ENCODE peak calls at places on chromosomes 16 and 17, in five cellular contexts. Z is upper lobe of right lung; X is thoracic aorta; T is CD8-positive, alpha-beta T cell; M is fibroblast of lung. H is an unnamed sample.

GRCh38 chr17:30476726-30477082 is 504 bp upstream of the GOSR1 start:
- DNase-seq in Z (no peak), X (no peak), T (peak; percentile 11), M (no peak), H (no peak)

GRCh38 chr16:30031477-30031918 is 427 bp upstream of the TLCD3B start:
- DNase-seq in Z (no peak), X (no peak), T (no peak), M (no peak), H (no peak)

GRCh38 chr17:49993423-49994037 is 1.5 kb downstream of the DLX3 start:
- DNase-seq in Z (peak; percentile 70), X (no peak), T (no peak), M (no peak), H (no peak)

GRCh38 chr16:83305092-83305491 is 502.7 kb upstream of the HSBP1 start:
- DNase-seq in Z (no peak), X (no peak), T (no peak), M (peak; percentile 19), H (no peak)

GRCh38 chr16:497258-497657 is 30.3 kb upstream of the CAPN15 start:
- DNase-seq in Z (no peak), X (no peak), T (no peak), M (no peak), H (no peak)

GRCh38 chr16:59252317-59252716 is 518.2 kb upstream of the GOT2 start:
- DNase-seq in Z (no peak), X (no peak), T (no peak), M (no peak), H (no peak)

GRCh38 chr17:10614536-10615155 is 42.5 kb downstream of the MYH3 start:
- DNase-seq in Z (no peak), X (no peak), T (no peak), M (peak; percentile 65), H (no peak)

GRCh38 chr16:780296-780695 is 7.9 kb downstream of the RPUSD1 start:
- DNase-seq in Z (no peak), X (no peak), T (no peak), M (no peak), H (no peak)

GRCh38 chr16:15483857-15484256 is 49.5 kb downstream of the BMERB1 start:
- DNase-seq in Z (no peak), X (no peak), T (no peak), M (no peak), H (no peak)

GRCh38 chr17:63973930-63974593 is 1.3 kb upstream of the SCN4A start:
- DNase-seq in Z (no peak), X (no peak), T (no peak), M (peak; percentile 11), H (no peak)

GRCh38 chr16:80051040-80051439 is 450.5 kb upstream of the MAF start:
- DNase-seq in Z (no peak), X (no peak), T (no peak), M (no peak), H (no peak)
- H3K36me3 ChIP-seq in Z (no peaks in the 10 kb centered on the region), X (no peaks in the 10 kb centered on the region), T (no peaks in the 10 kb centered on the region), M (no peaks in the 10 kb centered on the region), H (no peaks in the 10 kb centered on the region)

GRCh38 chr17:47687328-47687690 is 6.7 kb upstream of the TBKBP1 start:
- DNase-seq in Z (no peak), X (no peak), T (no peak), M (no peak), H (no peak)
- H3K36me3 ChIP-seq in Z (peaks cover 25% of the 10 kb centered on the region), X (peaks cover 16% of the 10 kb centered on the region), T (peaks cover 4% of the 10 kb centered on the region), M (peaks cover 7% of the 10 kb centered on the region), H (peaks cover 38% of the 10 kb centered on the region)

GRCh38 chr16:75195811-75196790 is 10.9 kb downstream of the CTRB2 start:
- DNase-seq in Z (peak; percentile 51), X (no peak), T (no peak), M (no peak), H (no peak)

GRCh38 chr16:75193265-75193650 is 13.7 kb downstream of the CTRB2 start:
- DNase-seq in Z (no peak), X (no peak), T (no peak), M (no peak), H (no peak)

GRCh38 chr16:75192606-75193264 is 14.2 kb downstream of the CTRB2 start:
- DNase-seq in Z (no peak), X (no peak), T (no peak), M (no peak), H (no peak)

GRCh38 chr16:75196826-75197225 is 10.1 kb downstream of the CTRB2 start:
- DNase-seq in Z (peak; percentile 48), X (no peak), T (no peak), M (no peak), H (no peak)

GRCh38 chr16:75193730-75194444 is 13.1 kb downstream of the CTRB2 start:
- DNase-seq in Z (peak; percentile 55), X (no peak), T (no peak), M (no peak), H (no peak)
- H3K36me3 ChIP-seq in Z (no peaks in the 10 kb centered on the region), X (no peaks in the 10 kb centered on the region), T (no peaks in the 10 kb centered on the region), M (no peaks in the 10 kb centered on the region), H (no peaks in the 10 kb centered on the region)

DNA sequence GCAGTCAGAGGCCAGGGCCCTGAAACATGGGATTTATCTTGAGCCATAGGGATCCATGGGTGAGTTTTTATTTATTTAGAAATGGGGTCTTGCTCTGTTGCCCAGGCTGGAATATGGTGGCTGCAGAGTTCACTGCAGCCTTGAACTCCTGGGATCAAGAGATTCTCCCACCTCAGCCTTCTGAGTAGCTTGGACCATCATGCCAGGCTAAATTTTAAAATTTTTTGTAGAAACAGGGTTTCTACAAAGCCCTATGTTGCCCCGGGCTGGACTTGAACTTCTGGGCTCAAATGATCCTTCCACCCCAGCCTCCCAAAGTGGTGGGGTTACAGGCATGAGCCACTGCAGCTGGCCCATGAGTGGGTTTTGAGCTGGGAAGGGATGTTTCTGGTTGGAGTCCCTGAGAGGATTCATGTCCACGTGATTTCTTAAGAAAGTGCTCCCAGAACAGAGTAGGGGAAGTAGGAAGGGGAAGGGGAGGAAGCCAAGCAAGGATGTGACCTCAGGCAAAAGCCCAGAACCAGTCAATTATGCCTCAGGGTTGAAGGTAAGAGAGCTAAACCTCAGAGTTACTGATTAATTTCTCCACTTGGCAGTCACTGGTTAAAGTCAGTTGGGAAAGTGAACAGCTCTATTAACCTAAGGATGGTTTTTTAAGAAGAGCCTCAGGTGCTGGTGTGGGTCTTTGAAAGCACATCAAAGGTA is 3.9 kb upstream of the KAT8 start:
- DNase-seq in Z (no peak), X (no peak), T (no peak), M (no peak), H (no peak)
- H3K36me3 ChIP-seq in Z (peaks cover 30% of the 10 kb centered on the region), X (peaks cover 29% of the 10 kb centered on the region), T (peaks cover 6% of the 10 kb centered on the region), M (peaks cover 19% of the 10 kb centered on the region), H (peaks cover 38% of the 10 kb centered on the region)

GRCh38 chr16:70540994-70541393 is 17.4 kb downstream of the SF3B3 start:
- DNase-seq in Z (no peak), X (no peak), T (no peak), M (no peak), H (no peak)
- H3K36me3 ChIP-seq in Z (peaks cover 100% of the 10 kb centered on the region), X (peaks cover 82% of the 10 kb centered on the region), T (peaks cover 67% of the 10 kb centered on the region), M (peaks cover 18% of the 10 kb centered on the region), H (peaks cover 100% of the 10 kb centered on the region)

GRCh38 chr17:38707678-38708351 is 2.7 kb downstream of the MLLT6 start:
- DNase-seq in Z (no peak), X (no peak), T (no peak), M (no peak), H (no peak)

GRCh38 chr17:38710985-38711384 is 5.9 kb downstream of the MLLT6 start:
- DNase-seq in Z (no peak), X (no peak), T (no peak), M (no peak), H (no peak)

GRCh38 chr17:38709864-38710602 is 5.0 kb downstream of the MLLT6 start:
- DNase-seq in Z (no peak), X (no peak), T (no peak), M (no peak), H (no peak)

GRCh38 chr17:38710603-38710962 is 5.5 kb downstream of the MLLT6 start:
- DNase-seq in Z (no peak), X (no peak), T (no peak), M (no peak), H (no peak)

GRCh38 chr17:38709104-38709820 is 4.2 kb downstream of the MLLT6 start:
- DNase-seq in Z (no peak), X (no peak), T (no peak), M (no peak), H (no peak)
- H3K36me3 ChIP-seq in Z (peaks cover 47% of the 10 kb centered on the region), X (peaks cover 34% of the 10 kb centered on the region), T (peaks cover 63% of the 10 kb centered on the region), M (peaks cover 10% of the 10 kb centered on the region), H (peaks cover 42% of the 10 kb centered on the region)

GRCh38 chr17:3827124-3827773 is 18.8 kb downstream of the NCBP3 start:
- DNase-seq in Z (no peak), X (no peak), T (peak; percentile 61), M (peak; percentile 80), H (no peak)

GRCh38 chr17:3828151-3828851 is 17.7 kb downstream of the NCBP3 start:
- DNase-seq in Z (no peak), X (no peak), T (no peak), M (peak; percentile 84), H (no peak)

GRCh38 chr17:3826191-3826590 is 19.9 kb downstream of the NCBP3 start:
- DNase-seq in Z (no peak), X (no peak), T (no peak), M (no peak), H (no peak)

GRCh38 chr17:3834811-3835210 is 11.2 kb downstream of the NCBP3 start:
- DNase-seq in Z (no peak), X (no peak), T (no peak), M (no peak), H (no peak)

DNA sequence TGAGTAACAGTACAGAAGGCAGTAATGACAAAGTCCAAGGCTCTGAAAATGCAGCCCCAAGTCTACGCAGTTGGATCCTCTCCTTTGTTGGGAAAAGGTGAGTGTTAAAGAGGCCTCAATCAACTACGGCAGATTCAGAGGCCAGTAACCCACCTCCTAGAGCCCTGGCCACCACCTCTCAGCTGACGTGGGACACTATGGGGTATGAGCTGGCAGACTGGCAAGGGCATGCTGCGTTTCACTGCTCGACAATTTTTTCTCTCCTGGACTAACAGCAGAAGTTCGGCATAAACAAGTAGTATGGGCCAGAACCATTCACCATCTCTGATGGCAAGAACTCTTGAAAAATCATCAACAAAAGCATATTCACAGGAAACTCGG is 17.2 kb downstream of the NCBP3 start:
- DNase-seq in Z (no peak), X (no peak), T (no peak), M (no peak), H (no peak)
- H3K36me3 ChIP-seq in Z (peaks cover 78% of the 10 kb centered on the region), X (peaks cover 21% of the 10 kb centered on the region), T (peaks cover 8% of the 10 kb centered on the region), M (peaks cover 4% of the 10 kb centered on the region), H (peaks cover 72% of the 10 kb centered on the region)

GRCh38 chr16:67148221-67148620 is 2.6 kb downstream of the B3GNT9 start:
- DNase-seq in Z (no peak), X (no peak), T (no peak), M (no peak), H (no peak)

GRCh38 chr16:67148656-67149275 is 2.0 kb downstream of the B3GNT9 start:
- DNase-seq in Z (no peak), X (no peak), T (no peak), M (no peak), H (no peak)

GRCh38 chr16:67150833-67151396 is at the start of gene B3GNT9:
- DNase-seq in Z (peak; percentile 91), X (no peak), T (no peak), M (peak; percentile 81), H (no peak)

GRCh38 chr16:67150058-67150832 is 553 bp downstream of the B3GNT9 start:
- DNase-seq in Z (peak; percentile 82), X (no peak), T (no peak), M (peak; percentile 84), H (no peak)

GRCh38 chr16:67149276-67150057 is 1.3 kb downstream of the B3GNT9 start:
- DNase-seq in Z (no peak), X (no peak), T (no peak), M (no peak), H (no peak)
- H3K36me3 ChIP-seq in Z (peaks cover 40% of the 10 kb centered on the region), X (peaks cover 16% of the 10 kb centered on the region), T (peaks cover 18% of the 10 kb centered on the region), M (peaks cover 17% of the 10 kb centered on the region), H (peaks cover 36% of the 10 kb centered on the region)